ENCODE peak calls at places on chromosome 1, in six cellular contexts. D is activated T-cell treated with anti-CD3 and anti-CD28 coated beads for 48 hours; P is EL; Z is left ventricle myocardium inferior; A is stomach; S is CD4-positive, alpha-beta memory T cell. O is an unnamed sample.

GRCh38 chr1:215793210-215793609 is 226.1 kb downstream of the KCTD3 start:
- DNase-seq in P (peak), D (no peak), A (no peak), S (no peak), Z (no peak), O (no peak)

GRCh38 chr1:244239261-244239770 is 188.2 kb downstream of the ZBTB18 start:
- DNase-seq in D (no peak), Z (no peak), A (no peak), P (peak), S (no peak), O (no peak)

GRCh38 chr1:41874350-41874749 is 44.4 kb downstream of the HIVEP3 start:
- DNase-seq in D (no peak), S (no peak), Z (no peak), A (no peak), P (no peak), O (no peak)

GRCh38 chr1:203796223-203796747 is 862 bp downstream of the ZBED6 start:
- DNase-seq in A (no peak), Z (no peak), P (peak), S (peak), D (peak), O (no peak)

GRCh38 chr1:44408181-44409018 is 3.3 kb downstream of the RNF220 start:
- DNase-seq in Z (no peak), D (no peak), A (no peak), P (no peak), S (no peak), O (no peak)

GRCh38 chr1:222634180-222635013 is 16.5 kb downstream of the MIA3 start:
- DNase-seq in P (peak), S (peak), D (peak), Z (no peak), A (peak), O (no peak)

GRCh38 chr1:147608601-147609000 is 61.7 kb downstream of the ACP6 start:
- DNase-seq in Z (no peak), P (no peak), S (no peak), A (no peak), D (no peak), O (no peak)

GRCh38 chr1:108611984-108612383 is 48.9 kb downstream of the HENMT1 start:
- DNase-seq in Z (no peak), S (no peak), D (no peak), A (no peak), P (no peak), O (no peak)

GRCh38 chr1:53562256-53562982 is 103.2 kb downstream of the DMRTB1 start:
- DNase-seq in P (no peak), A (no peak), D (peak), S (no peak), Z (no peak), O (peak)

GRCh38 chr1:199197695-199198094 is 558.9 kb downstream of the PTPRC start:
- DNase-seq in D (no peak), Z (no peak), A (no peak), S (no peak), P (no peak), O (no peak)

GRCh38 chr1:228314658-228315483 is 91.8 kb downstream of the TRIM11 start:
- DNase-seq in Z (peak), P (no peak), D (no peak), S (no peak), A (peak), O (peak)